ENCODE peak calls at places on chromosomes 1 and 21, in five cellular contexts. F is small intestine; J is left ventricle myocardium inferior; O is CD8-positive, alpha-beta memory T cell; V is CD8-positive, alpha-beta T cell. I is an unnamed sample.

GRCh38 chr1:227934476-227935313 is 13.0 kb downstream of the WNT9A start:
- DNase-seq in F (peak; percentile 6), J (no peak), O (peak; percentile 75), V (no peak), I (no peak)

GRCh38 chr1:23304140-23304620 is 39.9 kb downstream of the HNRNPR start:
- DNase-seq in F (no peak), J (no peak), O (no peak), V (no peak), I (no peak)

GRCh38 chr1:80509965-80510522 is 1290.7 kb upstream of the ADGRL2 start:
- DNase-seq in F (no peak), J (no peak), O (no peak), V (no peak), I (no peak)

GRCh38 chr1:163794551-163794950 is 472.8 kb downstream of the NUF2 start:
- DNase-seq in F (no peak), J (no peak), O (no peak), V (no peak), I (no peak)

GRCh38 chr1:27544818-27545612 is 55.0 kb upstream of the WASF2 start:
- DNase-seq in F (no peak), J (peak; percentile 83), O (no peak), V (no peak), I (no peak)

GRCh38 chr1:51986718-51987117 is 3.8 kb downstream of the RAB3B start:
- DNase-seq in F (no peak), J (no peak), O (no peak), V (no peak), I (no peak)

GRCh38 chr1:92476071-92476607 is 10.6 kb downstream of the GFI1 start:
- DNase-seq in F (peak; percentile 31), J (no peak), O (peak; percentile 86), V (peak; percentile 30), I (no peak)

GRCh38 chr21:43974791-43975468 is 37.2 kb upstream of the TRAPPC10 start:
- DNase-seq in F (no peak), J (no peak), O (no peak), V (no peak), I (no peak)

GRCh38 chr1:2611034-2611501 is 21.7 kb downstream of the MMEL1 start:
- DNase-seq in F (peak; percentile 85), J (no peak), O (peak; percentile 44), V (no peak), I (peak; percentile 17)

GRCh38 chr1:910881-911721 is 12.6 kb upstream of the SAMD11 start:
- DNase-seq in F (peak; percentile 59), J (no peak), O (peak; percentile 34), V (no peak), I (no peak)

GRCh38 chr1:60463786-60464185 is 390.2 kb upstream of the C1orf87 start:
- DNase-seq in F (no peak), J (no peak), O (no peak), V (no peak), I (no peak)

GRCh38 chr1:117567435-117567834 is 38.4 kb upstream of the TENT5C start:
- DNase-seq in F (no peak), J (no peak), O (no peak), V (no peak), I (no peak)

GRCh38 chr1:119480175-119480574 is 26.8 kb upstream of the HSD3B1 start:
- DNase-seq in F (no peak), J (no peak), O (no peak), V (no peak), I (no peak)

GRCh38 chr1:228976316-228976715 is 241.0 kb downstream of the RHOU start:
- DNase-seq in F (no peak), J (no peak), O (no peak), V (no peak), I (no peak)

GRCh38 chr21:42646836-42647235 is 6.6 kb upstream of the PDE9A start:
- DNase-seq in F (no peak), J (no peak), O (peak; percentile 29), V (no peak), I (no peak)

GRCh38 chr1:110581637-110582036 is 24.5 kb downstream of the KCNA2 start:
- DNase-seq in F (no peak), J (no peak), O (no peak), V (no peak), I (no peak)

GRCh38 chr1:5599541-5599940 is 392.7 kb downstream of the NPHP4 start:
- DNase-seq in F (no peak), J (no peak), O (no peak), V (no peak), I (no peak)

GRCh38 chr1:32500387-32501209 is 35.7 kb downstream of the ZBTB8B start:
- DNase-seq in F (peak; percentile 54), J (peak; percentile 82), O (no peak), V (no peak), I (peak; percentile 72)

GRCh38 chr1:161439280-161440232 is 65.7 kb upstream of the FCGR2A start:
- DNase-seq in F (peak; percentile 13), J (no peak), O (no peak), V (no peak), I (no peak)

GRCh38 chr1:103520822-103521221 is 4.7 kb upstream of the RNPC3 start:
- DNase-seq in F (no peak), J (no peak), O (no peak), V (no peak), I (no peak)

GRCh38 chr1:218459878-218460277 is 114.7 kb downstream of the TGFB2 start:
- DNase-seq in F (no peak), J (no peak), O (no peak), V (no peak), I (no peak)

GRCh38 chr1:189149547-189150375 is 1327.9 kb downstream of the BRINP3 start:
- DNase-seq in F (peak; percentile 16), J (no peak), O (no peak), V (no peak), I (no peak)

GRCh38 chr1:224137518-224137917 is 23.6 kb downstream of the FBXO28 start:
- DNase-seq in F (no peak), J (no peak), O (no peak), V (no peak), I (no peak)

DNA sequence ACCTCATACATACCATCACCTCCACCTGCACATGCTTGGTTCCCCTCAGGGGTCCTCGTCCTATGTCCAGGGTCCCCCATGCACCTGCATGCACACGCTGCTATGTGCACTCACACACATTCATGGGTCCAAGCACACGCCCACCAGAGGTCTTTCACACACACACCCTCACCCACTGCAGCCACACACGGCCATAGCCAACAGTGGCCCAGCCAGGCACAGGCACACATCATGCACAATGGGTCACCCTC is 1.2 kb downstream of the SDC3 start:
- DNase-seq in F (no peak), J (no peak), O (peak; percentile 39), V (no peak), I (no peak)
- H3K27ac ChIP-seq in F (peak overlapping the region; percentile 25), J (no peak overlapping the region), O (no peak overlapping the region), V (no peak overlapping the region), I (peak overlapping the region; percentile 69)

GRCh38 chr21:41562101-41563000 is 54.4 kb upstream of the TMPRSS2 start:
- DNase-seq in F (peak; percentile 48), J (peak; percentile 30), O (no peak), V (no peak), I (no peak)

GRCh38 chr21:41559658-41560599 is 52.0 kb upstream of the TMPRSS2 start:
- DNase-seq in F (peak; percentile 90), J (no peak), O (no peak), V (no peak), I (no peak)

GRCh38 chr21:41558842-41559241 is 50.9 kb upstream of the TMPRSS2 start:
- DNase-seq in F (no peak), J (no peak), O (no peak), V (no peak), I (no peak)

GRCh38 chr21:41560701-41561158 is 52.8 kb upstream of the TMPRSS2 start:
- DNase-seq in F (peak; percentile 98), J (no peak), O (no peak), V (no peak), I (no peak)

GRCh38 chr21:41561701-41562100 is 53.7 kb upstream of the TMPRSS2 start:
- DNase-seq in F (no peak), J (no peak), O (no peak), V (no peak), I (no peak)
- H3K27ac ChIP-seq in F (peak overlapping the region; percentile 81), J (no peak overlapping the region), O (no peak overlapping the region), V (no peak overlapping the region), I (no peak overlapping the region)

DNA sequence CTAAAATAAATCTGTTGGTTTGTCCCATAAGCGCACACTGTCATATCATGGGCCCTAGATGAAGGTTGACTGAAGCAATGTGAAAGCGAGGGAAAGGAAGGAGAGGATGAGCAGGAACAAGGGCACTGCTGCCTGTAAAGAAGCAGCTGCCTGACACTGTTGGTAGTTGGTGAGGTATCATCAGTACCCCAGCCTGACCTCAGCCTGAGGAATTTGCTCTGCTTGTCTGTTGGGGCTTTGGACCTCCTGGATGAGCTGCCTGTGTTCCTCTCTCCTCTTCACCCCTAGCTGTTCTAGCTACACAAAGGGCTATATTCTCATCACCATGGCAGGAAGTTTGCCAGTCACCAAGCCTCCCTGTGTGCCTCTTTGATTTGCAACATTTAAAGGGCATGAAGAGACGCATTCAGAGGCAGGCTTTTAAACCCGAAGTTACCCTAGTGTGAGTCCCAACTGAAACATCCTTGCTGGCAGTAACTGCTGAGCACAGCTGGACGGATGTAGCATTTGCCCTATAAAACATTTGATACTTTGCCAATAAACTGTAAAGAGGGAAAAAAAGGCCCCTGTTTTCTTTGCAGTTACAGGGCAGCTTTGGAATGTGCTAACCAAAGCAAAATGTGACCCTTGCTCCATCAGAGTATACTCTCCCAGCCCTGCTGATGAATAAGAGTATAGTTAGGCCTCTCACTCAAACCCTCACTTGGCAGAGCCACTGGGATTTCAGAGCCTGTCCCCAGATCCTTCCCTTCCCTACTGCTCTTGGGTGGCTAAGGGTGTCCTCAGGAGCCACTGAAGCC is 22.2 kb upstream of the SPATA6 start:
- DNase-seq in F (peak; percentile 64), J (no peak), O (no peak), V (no peak), I (peak; percentile 31)
- H3K27ac ChIP-seq in F (peak overlapping the region; percentile 58), J (peak overlapping the region; percentile 24), O (no peak overlapping the region), V (no peak overlapping the region), I (peak overlapping the region; percentile 85)

GRCh38 chr1:100250264-100250663 is 630 bp upstream of the DBT start:
- DNase-seq in F (no peak), J (no peak), O (no peak), V (no peak), I (no peak)
- H3K27ac ChIP-seq in F (peak overlapping the region; percentile 90), J (peak overlapping the region; percentile 94), O (peak overlapping the region; percentile 89), V (peak overlapping the region; percentile 71), I (peak overlapping the region; percentile 85)

GRCh38 chr1:86849756-86850155 is 64.2 kb downstream of the SELENOF start:
- DNase-seq in F (no peak), J (no peak), O (no peak), V (no peak), I (no peak)

GRCh38 chr1:86852289-86852688 is 61.6 kb downstream of the SELENOF start:
- DNase-seq in F (no peak), J (no peak), O (no peak), V (no peak), I (no peak)

GRCh38 chr1:86846166-86846647 is 67.7 kb downstream of the SELENOF start:
- DNase-seq in F (no peak), J (no peak), O (no peak), V (no peak), I (no peak)

GRCh38 chr1:86845514-86845913 is 68.4 kb downstream of the SELENOF start:
- DNase-seq in F (no peak), J (no peak), O (no peak), V (no peak), I (no peak)

GRCh38 chr1:86848654-86849053 is 65.3 kb downstream of the SELENOF start:
- DNase-seq in F (no peak), J (no peak), O (no peak), V (no peak), I (no peak)
- H3K27ac ChIP-seq in F (no peak overlapping the region), J (no peak overlapping the region), O (no peak overlapping the region), V (no peak overlapping the region), I (no peak overlapping the region)

GRCh38 chr1:230189276-230190183 is 122.5 kb downstream of the GALNT2 start:
- DNase-seq in F (no peak), J (no peak), O (no peak), V (no peak), I (no peak)
- H3K27ac ChIP-seq in F (no peak overlapping the region), J (peak overlapping the region; percentile 89), O (no peak overlapping the region), V (no peak overlapping the region), I (no peak overlapping the region)